ENCODE peak calls at places on chromosomes 6 and 20, in eight cellular contexts. S, V, R, D, A, O, G and E are unnamed samples. For H3K4me1, the result is how much of the 10 kb centered on the place peaks cover.

GRCh38 chr20:47704746-47705496 is 80.4 kb downstream of the SULF2 start:
- DNase-seq in V (no peak), S (peak), A (no peak), O (no peak), G (peak), R (no peak), D (no peak), E (peak)

GRCh38 chr6:167708501-167709094 is 118.1 kb upstream of the AFDN start:
- DNase-seq in D (no peak), O (no peak), S (no peak), R (no peak), A (no peak), V (no peak), G (no peak), E (no peak)

GRCh38 chr6:31952140-31952805 is 6.4 kb downstream of the CFB start:
- DNase-seq in S (peak), O (no peak), D (no peak), R (peak), G (peak), V (peak), A (peak), E (no peak)

GRCh38 chr6:67639161-67639560 is 995.9 kb upstream of the ADGRB3 start:
- DNase-seq in G (no peak), V (no peak), A (no peak), O (no peak), S (peak), D (no peak), R (no peak), E (no peak)

GRCh38 chr6:147506704-147507114 is 1.8 kb upstream of the SAMD5 start:
- DNase-seq in V (peak), S (peak), O (no peak), G (peak), R (peak), D (peak), A (peak), E (peak)

GRCh38 chr6:83065511-83066192 is at the start of gene UBE3D:
- DNase-seq in G (peak), D (peak), S (peak), R (peak), O (peak), A (peak), V (peak), E (peak)

GRCh38 chr6:218153-219018 is 73.9 kb upstream of the DUSP22 start:
- DNase-seq in A (no peak), V (no peak), O (no peak), D (no peak), G (no peak), S (no peak), R (no peak), E (no peak)

GRCh38 chr6:30192076-30192475 is 21.1 kb downstream of the TRIM26 start:
- DNase-seq in O (no peak), A (no peak), R (no peak), V (no peak), S (peak), G (no peak), D (no peak), E (no peak)

GRCh38 chr6:37822851-37823682 is 3.5 kb downstream of the ZFAND3 start:
- DNase-seq in G (no peak), D (no peak), S (peak), V (peak), O (no peak), A (no peak), R (no peak), E (no peak)

GRCh38 chr6:156533860-156534580 is 243.2 kb upstream of the ARID1B start:
- DNase-seq in O (no peak), G (no peak), R (no peak), S (no peak), D (no peak), A (no peak), V (no peak), E (no peak)

GRCh38 chr6:104322849-104323248 is 536.9 kb downstream of the HACE1 start:
- DNase-seq in A (no peak), O (no peak), V (no peak), G (no peak), D (no peak), S (no peak), R (no peak), E (no peak)

GRCh38 chr20:63224272-63225081 is 8.5 kb upstream of the YTHDF1 start:
- DNase-seq in O (no peak), D (no peak), V (peak), S (peak), R (no peak), G (no peak), A (no peak), E (peak)

GRCh38 chr6:21801786-21802610 is 208.4 kb downstream of the SOX4 start:
- DNase-seq in D (no peak), A (no peak), O (no peak), G (no peak), R (no peak), S (no peak), V (no peak), E (no peak)

GRCh38 chr6:107941627-107942026 is 16.4 kb downstream of the SEC63 start:
- DNase-seq in O (no peak), S (no peak), A (no peak), V (peak), R (no peak), G (no peak), D (no peak), E (no peak)

GRCh38 chr20:11136691-11137090 is 462.9 kb upstream of the JAG1 start:
- DNase-seq in D (no peak), V (no peak), G (no peak), A (no peak), O (no peak), S (peak), R (no peak), E (no peak)

GRCh38 chr20:43983359-43983758 is 68.7 kb downstream of the TOX2 start:
- DNase-seq in G (no peak), D (no peak), A (no peak), R (peak), S (no peak), O (no peak), V (no peak), E (no peak)

GRCh38 chr20:33709398-33709797 is 10.7 kb downstream of the PXMP4 start:
- DNase-seq in A (no peak), V (no peak), O (no peak), R (no peak), S (no peak), G (no peak), D (no peak), E (no peak)

GRCh38 chr20:8398289-8399051 is 266.4 kb downstream of the PLCB1 start:
- DNase-seq in V (no peak), G (no peak), S (no peak), A (no peak), R (no peak), O (no peak), D (no peak), E (no peak)

GRCh38 chr6:101516553-101516952 is 123.0 kb downstream of the GRIK2 start:
- DNase-seq in D (no peak), R (no peak), S (no peak), V (no peak), A (no peak), O (no peak), G (no peak), E (no peak)

GRCh38 chr6:113944701-113945100 is 26.2 kb downstream of the HDAC2 start:
- DNase-seq in R (no peak), S (peak), D (no peak), A (no peak), O (no peak), V (no peak), G (no peak), E (no peak)

GRCh38 chr6:118971682-118972081 is 36.7 kb upstream of the MCM9 start:
- DNase-seq in S (no peak), D (no peak), R (no peak), V (peak), O (no peak), G (no peak), A (no peak), E (no peak)
- TF ChIP-seq CTCF in S (no peak), D (no peak), R (no peak), V (no peak), O (no peak), G (no peak), A (no peak), E (no peak)

GRCh38 chr6:11208267-11208666 is 24.2 kb downstream of the NEDD9 start:
- DNase-seq in S (no peak), D (no peak), G (no peak), A (no peak), R (no peak), O (no peak), V (no peak), E (no peak)

GRCh38 chr6:11205721-11206120 is 26.7 kb downstream of the NEDD9 start:
- DNase-seq in R (no peak), V (peak), G (no peak), D (no peak), A (no peak), S (no peak), O (no peak), E (no peak)

GRCh38 chr6:11204987-11205386 is 27.5 kb downstream of the NEDD9 start:
- DNase-seq in V (no peak), R (no peak), O (no peak), A (no peak), S (no peak), D (no peak), G (no peak), E (no peak)

GRCh38 chr6:11207199-11207968 is 25.1 kb downstream of the NEDD9 start:
- DNase-seq in V (no peak), A (peak), O (no peak), R (no peak), G (no peak), D (no peak), S (peak), E (peak)

GRCh38 chr6:11206576-11206975 is 25.9 kb downstream of the NEDD9 start:
- DNase-seq in A (no peak), D (no peak), S (peak), V (no peak), O (no peak), R (no peak), G (no peak), E (no peak)
- H3K4me1 ChIP-seq in A (half or more), D (half or more), S (under half), V (under half), O (under half), R (under half), G (under half), E (half or more)

GRCh38 chr20:53030061-53030460 is 57.9 kb downstream of the TSHZ2 start:
- DNase-seq in A (no peak), G (no peak), R (no peak), D (no peak), S (no peak), O (no peak), V (no peak), E (no peak)
- TF ChIP-seq CTCF in A (no peak), G (no peak), R (no peak), D (no peak), S (no peak), O (no peak), V (no peak), E (no peak)

DNA sequence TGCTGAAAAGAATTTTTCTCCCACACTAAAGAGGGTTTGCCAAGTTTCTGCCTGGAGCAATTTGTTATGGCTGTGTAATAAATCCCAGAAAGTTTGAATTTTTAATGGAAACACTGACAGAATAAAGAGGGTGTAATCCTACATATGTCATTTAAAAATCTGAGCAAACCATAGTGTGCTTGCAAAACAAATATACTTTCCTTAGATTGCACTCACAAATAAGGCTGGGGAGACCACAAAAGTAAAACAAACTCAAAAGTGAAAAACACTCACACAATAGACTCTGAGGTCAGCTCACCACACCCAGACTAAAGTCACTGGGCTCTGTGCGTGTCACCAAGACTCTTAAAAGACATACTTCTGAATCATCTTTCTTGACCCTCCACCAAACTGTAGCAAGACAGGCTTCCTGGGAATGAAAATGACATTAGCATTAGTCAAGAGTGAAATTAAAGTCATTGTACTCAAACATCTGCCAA is 4.8 kb upstream of the ATXN1 start:
- DNase-seq in S (peak), D (no peak), G (no peak), A (no peak), V (no peak), O (no peak), R (no peak), E (no peak)
- H3K4me1 ChIP-seq in S (under half), D (under half), G (under half), A (under half), V (under half), O (under half), R (under half), E (under half)